ENCODE peak calls at places on chromosomes 5 and 9, in six cellular contexts. One of them, this sample, is unnamed.

GRCh38 chr5:126852916-126853315 is 76.0 kb downstream of the LMNB1 start:
- DNase-seq in iris pigment epithelial cell: no peak
- DNase-seq in Ammon's horn: no peak
- DNase-seq in AG09319: no peak
- DNase-seq in DMS53: no peak
- DNase-seq in PC-9: no peak
- DNase-seq in this sample: no peak

GRCh38 chr9:98031935-98032334 is 24.6 kb upstream of the NANS start:
- DNase-seq in iris pigment epithelial cell: peak; percentile 81
- DNase-seq in Ammon's horn: no peak
- DNase-seq in AG09319: no peak
- DNase-seq in DMS53: no peak
- DNase-seq in PC-9: no peak
- DNase-seq in this sample: no peak

GRCh38 chr9:133954862-133955529 is 37.1 kb downstream of the VAV2 start:
- DNase-seq in iris pigment epithelial cell: no peak
- DNase-seq in Ammon's horn: no peak
- DNase-seq in AG09319: no peak
- DNase-seq in DMS53: no peak
- DNase-seq in PC-9: no peak
- DNase-seq in this sample: no peak

GRCh38 chr9:129739432-129739831 is 13.4 kb downstream of the PTGES start:
- DNase-seq in iris pigment epithelial cell: no peak
- DNase-seq in Ammon's horn: no peak
- DNase-seq in AG09319: no peak
- DNase-seq in DMS53: no peak
- DNase-seq in PC-9: no peak
- DNase-seq in this sample: no peak

GRCh38 chr9:123543492-123543891 is 187.5 kb downstream of the CRB2 start:
- DNase-seq in iris pigment epithelial cell: no peak
- DNase-seq in Ammon's horn: no peak
- DNase-seq in AG09319: no peak
- DNase-seq in DMS53: no peak
- DNase-seq in PC-9: no peak
- DNase-seq in this sample: no peak

GRCh38 chr5:96408841-96409458 is 24.1 kb downstream of the PCSK1 start:
- DNase-seq in iris pigment epithelial cell: peak; percentile 34
- DNase-seq in Ammon's horn: no peak
- DNase-seq in AG09319: no peak
- DNase-seq in DMS53: no peak
- DNase-seq in PC-9: no peak
- DNase-seq in this sample: no peak

GRCh38 chr5:119330367-119331183 is 25.2 kb upstream of the TNFAIP8 start:
- DNase-seq in iris pigment epithelial cell: no peak
- DNase-seq in Ammon's horn: no peak
- DNase-seq in AG09319: no peak
- DNase-seq in DMS53: no peak
- DNase-seq in PC-9: no peak
- DNase-seq in this sample: peak; percentile 67

GRCh38 chr9:82781965-82782392 is 281.0 kb downstream of the RASEF start:
- DNase-seq in iris pigment epithelial cell: no peak
- DNase-seq in Ammon's horn: peak; percentile 6
- DNase-seq in AG09319: no peak
- DNase-seq in DMS53: no peak
- DNase-seq in PC-9: no peak
- DNase-seq in this sample: no peak

GRCh38 chr9:81620009-81620405 is 69.3 kb downstream of the TLE1 start:
- DNase-seq in iris pigment epithelial cell: no peak
- DNase-seq in Ammon's horn: no peak
- DNase-seq in AG09319: no peak
- DNase-seq in DMS53: no peak
- DNase-seq in PC-9: no peak
- DNase-seq in this sample: no peak

This sample was measured in activated T-cell treated with anti-CD3 and anti-CD28 coated beads for 24 hours.